ENCODE peak calls at places on chromosomes 1 and 21, in four cellular contexts. T is DMS 273 treated with DMSO at 0.1 percent for 48 hours, I is psoas muscle, O is NCI-H1417. X is an unnamed sample.

GRCh38 chr1:39087109-39087834 is 61.1 kb downstream of the NDUFS5 start:
- DNase-seq in T (no peak), I (peak), O (no peak), X (no peak)

GRCh38 chr1:18475234-18475633 is 5.5 kb upstream of the KLHDC7A start:
- DNase-seq in I (no peak), T (no peak), O (no peak), X (no peak)

GRCh38 chr1:1914101-1914811 is 804 bp upstream of the CALML6 start:
- DNase-seq in T (no peak), I (peak), O (no peak), X (peak)

GRCh38 chr1:201826830-201827229 is 2.1 kb upstream of the IPO9 start:
- DNase-seq in I (no peak), T (no peak), O (no peak), X (no peak)

GRCh38 chr21:33189845-33190244 is 39.9 kb upstream of the IFNAR2 start:
- DNase-seq in O (peak), I (no peak), T (no peak), X (no peak)

GRCh38 chr1:64223329-64224151 is 20.1 kb downstream of the UBE2U start:
- DNase-seq in O (no peak), I (no peak), T (no peak), X (no peak)

GRCh38 chr1:210222288-210223006 is 10.1 kb upstream of the SERTAD4 start:
- DNase-seq in I (no peak), T (no peak), O (peak), X (no peak)

GRCh38 chr1:36947384-36947783 is 86.9 kb downstream of the GRIK3 start:
- DNase-seq in I (no peak), O (peak), T (peak), X (no peak)

GRCh38 chr1:30087465-30087864 is 635.9 kb downstream of the MATN1 start:
- DNase-seq in O (peak), I (no peak), T (no peak), X (no peak)

GRCh38 chr1:58717979-58718378 is 18.1 kb upstream of the MYSM1 start:
- DNase-seq in I (no peak), T (no peak), O (no peak), X (no peak)

GRCh38 chr1:235093013-235093618 is 35.5 kb downstream of the TOMM20 start:
- DNase-seq in I (no peak), O (peak), T (no peak), X (no peak)

GRCh38 chr1:73907051-73907450 is 290.9 kb downstream of the LRRIQ3 start:
- DNase-seq in T (no peak), I (no peak), O (no peak), X (no peak)

GRCh38 chr1:167784876-167785550 is 63.2 kb downstream of the MPZL1 start:
- DNase-seq in I (no peak), T (no peak), O (no peak), X (no peak)

X was measured in right lobe of liver.